ENCODE peak calls at places on chromosomes 6 and 20, in five cellular contexts. One of them, this sample, is unnamed.

GRCh38 chr20:37202267-37202943 is 23.1 kb upstream of the MROH8 start:
- DNase-seq in lung: peak; percentile 54
- DNase-seq in HFF-Myc: peak; percentile 85
- DNase-seq in NCI-H1694: no peak
- DNase-seq in SJSA1: peak; percentile 73
- DNase-seq in this sample: peak; percentile 36

GRCh38 chr6:71252407-71252806 is 36.2 kb upstream of the OGFRL1 start:
- DNase-seq in NCI-H1694: no peak
- DNase-seq in lung: no peak
- DNase-seq in HFF-Myc: no peak
- DNase-seq in SJSA1: no peak
- DNase-seq in this sample: no peak

GRCh38 chr6:30399390-30400058 is 54.6 kb downstream of the RPP21 start:
- DNase-seq in SJSA1: no peak
- DNase-seq in NCI-H1694: no peak
- DNase-seq in HFF-Myc: no peak
- DNase-seq in lung: no peak
- DNase-seq in this sample: no peak

GRCh38 chr6:103081126-103081525 is 1687.6 kb downstream of the GRIK2 start:
- DNase-seq in SJSA1: no peak
- DNase-seq in lung: no peak
- DNase-seq in NCI-H1694: no peak
- DNase-seq in HFF-Myc: no peak
- DNase-seq in this sample: no peak

GRCh38 chr6:12203001-12203400 is 87.2 kb upstream of the EDN1 start:
- DNase-seq in lung: no peak
- DNase-seq in HFF-Myc: no peak
- DNase-seq in NCI-H1694: no peak
- DNase-seq in SJSA1: peak; percentile 80
- DNase-seq in this sample: no peak

GRCh38 chr20:6671829-6672228 is 95.7 kb upstream of the BMP2 start:
- DNase-seq in SJSA1: no peak
- DNase-seq in lung: no peak
- DNase-seq in HFF-Myc: no peak
- DNase-seq in NCI-H1694: no peak
- DNase-seq in this sample: no peak

GRCh38 chr6:139334791-139335446 is 39.5 kb downstream of the CITED2 start:
- DNase-seq in HFF-Myc: no peak
- DNase-seq in lung: no peak
- DNase-seq in SJSA1: no peak
- DNase-seq in NCI-H1694: no peak
- DNase-seq in this sample: no peak

GRCh38 chr6:38588631-38589366 is 50.9 kb downstream of the BTBD9 start:
- DNase-seq in HFF-Myc: no peak
- DNase-seq in NCI-H1694: no peak
- DNase-seq in SJSA1: no peak
- DNase-seq in lung: no peak
- DNase-seq in this sample: no peak

GRCh38 chr6:2958331-2958711 is 13.0 kb downstream of the SERPINB6 start:
- DNase-seq in lung: peak; percentile 56
- DNase-seq in SJSA1: no peak
- DNase-seq in HFF-Myc: no peak
- DNase-seq in NCI-H1694: no peak
- DNase-seq in this sample: no peak

GRCh38 chr6:14060971-14061370 is 56.6 kb upstream of the CD83 start:
- DNase-seq in lung: no peak
- DNase-seq in HFF-Myc: no peak
- DNase-seq in SJSA1: no peak
- DNase-seq in NCI-H1694: no peak
- DNase-seq in this sample: no peak

GRCh38 chr20:14117768-14118167 is 122.5 kb downstream of the MACROD2 start:
- DNase-seq in SJSA1: no peak
- DNase-seq in NCI-H1694: no peak
- DNase-seq in HFF-Myc: no peak
- DNase-seq in lung: no peak
- DNase-seq in this sample: no peak